ENCODE peak calls at places on chromosomes 11 and 22, in four cellular contexts. D is stromal cell of bone marrow, R is M059J, E is heart left ventricle. C is an unnamed sample.

GRCh38 chr11:69205125-69205928 is 49.6 kb downstream of the SMIM38 start:
- DNase-seq in R (no peak), D (no peak), E (no peak), C (no peak)

GRCh38 chr11:7949934-7950333 is 8.4 kb upstream of the OR10A3 start:
- DNase-seq in R (no peak), E (no peak), D (no peak), C (no peak)

GRCh38 chr22:50703726-50704509 is 31.3 kb downstream of the SHANK3 start:
- DNase-seq in D (no peak), R (no peak), E (peak), C (no peak)

GRCh38 chr11:9717040-9717357 is 53.1 kb downstream of the SWAP70 start:
- DNase-seq in D (no peak), R (no peak), E (no peak), C (no peak)

GRCh38 chr11:19567996-19568395 is 144.6 kb upstream of the NAV2 start:
- DNase-seq in E (no peak), R (no peak), D (no peak), C (no peak)

GRCh38 chr22:19862616-19863246 is 8.1 kb upstream of the GNB1L start:
- DNase-seq in E (no peak), D (no peak), R (no peak), C (no peak)

GRCh38 chr11:115178705-115179104 is 325.5 kb downstream of the CADM1 start:
- DNase-seq in R (no peak), D (no peak), E (no peak), C (no peak)

GRCh38 chr11:64035581-64035980 is at the start of gene FLRT1:
- DNase-seq in R (no peak), E (no peak), D (no peak), C (no peak)

GRCh38 chr11:45593992-45594391 is 71.4 kb downstream of the CHST1 start:
- DNase-seq in D (no peak), E (no peak), R (peak), C (no peak)

GRCh38 chr22:21850660-21851059 is 16.8 kb downstream of the MAPK1 start:
- DNase-seq in E (no peak), R (no peak), D (no peak), C (no peak)

GRCh38 chr11:115505165-115505564 is 950 bp upstream of the CADM1 start:
- DNase-seq in R (peak), D (no peak), E (no peak), C (no peak)

GRCh38 chr22:23715811-23716355 is 25.1 kb downstream of the RGL4 start:
- DNase-seq in D (no peak), E (no peak), R (no peak), C (no peak)

GRCh38 chr11:75160328-75160757 is 9.4 kb downstream of the SLCO2B1 start:
- DNase-seq in D (no peak), R (peak), E (no peak), C (no peak)

GRCh38 chr11:70331901-70332300 is 61.4 kb downstream of the PPFIA1 start:
- DNase-seq in R (no peak), D (no peak), E (peak), C (no peak)

GRCh38 chr22:46064966-46065666 is 85.2 kb upstream of the PPARA start:
- DNase-seq in R (no peak), E (peak), D (no peak), C (no peak)

C was measured in fibroblast of the conjunctiva.